ENCODE peak calls at places on chromosome 14, in nine cellular contexts. F is mammary epithelial cell, B is GM23338, M is HL-60, Q is left ventricle myocardium inferior, S is tibial artery, Z is heart right ventricle, I is WERI-Rb-1, U is neural progenitor cell. E is an unnamed sample.
A peak's percentile ranks its signal among the peaks of the same experiment; 100 is the strongest.

GRCh38 chr14:71932229-71932951 is at the start of gene RGS6:
- DNase-seq in F (peak; percentile 70), B (peak; percentile 92), M (no peak), Q (peak; percentile 34), S (no peak), Z (no peak), I (peak; percentile 59), U (peak; percentile 91), E (peak; percentile 78)

GRCh38 chr14:75655235-75655634 is 5.4 kb downstream of the ERG28 start:
- DNase-seq in F (no peak), B (no peak), M (no peak), Q (no peak), S (no peak), Z (no peak), I (no peak), U (no peak), E (no peak)

GRCh38 chr14:39376671-39377403 is 55.4 kb downstream of the FBXO33 start:
- DNase-seq in F (no peak), B (peak; percentile 9), M (no peak), Q (no peak), S (no peak), Z (no peak), I (no peak), U (no peak), E (no peak)

GRCh38 chr14:59481407-59482119 is 2.6 kb downstream of the L3HYPDH start:
- DNase-seq in F (no peak), B (no peak), M (no peak), Q (no peak), S (no peak), Z (no peak), I (no peak), U (no peak), E (no peak)

GRCh38 chr14:87992349-87992719 is 648 bp downstream of the GALC start:
- DNase-seq in F (peak; percentile 2), B (peak; percentile 50), M (no peak), Q (no peak), S (peak; percentile 67), Z (no peak), I (no peak), U (peak; percentile 60), E (no peak)

GRCh38 chr14:75198291-75198933 is 22.0 kb upstream of the TMED10 start:
- DNase-seq in F (no peak), B (no peak), M (no peak), Q (peak; percentile 56), S (peak; percentile 77), Z (peak; percentile 20), I (no peak), U (no peak), E (no peak)

GRCh38 chr14:38627163-38627562 is 371.3 kb upstream of the CLEC14A start:
- DNase-seq in F (no peak), B (no peak), M (no peak), Q (no peak), S (no peak), Z (no peak), I (no peak), U (no peak), E (no peak)

GRCh38 chr14:54814076-54814475 is 88.5 kb downstream of the GCH1 start:
- DNase-seq in F (no peak), B (peak; percentile 73), M (no peak), Q (no peak), S (no peak), Z (no peak), I (peak; percentile 54), U (no peak), E (no peak)

DNA sequence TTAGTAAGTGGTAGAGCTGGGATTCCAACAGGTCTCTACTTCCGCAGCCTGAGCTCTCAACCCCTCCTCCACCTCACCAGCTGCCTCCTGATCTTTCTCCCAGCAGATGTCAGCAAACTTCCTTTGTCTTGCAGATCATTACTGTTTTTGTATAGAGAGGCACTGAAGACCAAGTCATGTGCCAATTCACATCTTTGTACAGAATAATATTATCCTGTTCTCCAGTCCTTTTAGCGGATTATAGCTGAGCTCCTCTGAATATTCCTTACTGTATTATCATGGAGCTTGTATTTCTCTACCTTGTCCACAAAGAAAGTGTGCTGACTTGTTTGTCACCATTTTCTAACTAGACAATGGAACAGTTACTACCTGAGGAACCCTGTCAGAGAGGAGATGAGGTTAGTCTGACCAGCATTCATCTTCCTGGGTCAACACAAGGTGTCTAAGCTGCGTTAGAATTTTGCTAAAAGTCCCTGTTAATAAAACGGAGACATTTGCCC is 142.3 kb upstream of the ARHGAP5 start:
- DNase-seq in F (peak; percentile 76), B (peak; percentile 85), M (no peak), Q (peak; percentile 26), S (no peak), Z (peak; percentile 67), I (peak; percentile 78), U (peak; percentile 69), E (no peak)
- TF ChIP-seq CTCF in F (peak; percentile 86), B (no peak), M (no peak), Q (peak; percentile 73), S (no peak), Z (peak; percentile 58), I (peak; percentile 69), U (peak; percentile 49), E (peak; percentile 22)

DNA sequence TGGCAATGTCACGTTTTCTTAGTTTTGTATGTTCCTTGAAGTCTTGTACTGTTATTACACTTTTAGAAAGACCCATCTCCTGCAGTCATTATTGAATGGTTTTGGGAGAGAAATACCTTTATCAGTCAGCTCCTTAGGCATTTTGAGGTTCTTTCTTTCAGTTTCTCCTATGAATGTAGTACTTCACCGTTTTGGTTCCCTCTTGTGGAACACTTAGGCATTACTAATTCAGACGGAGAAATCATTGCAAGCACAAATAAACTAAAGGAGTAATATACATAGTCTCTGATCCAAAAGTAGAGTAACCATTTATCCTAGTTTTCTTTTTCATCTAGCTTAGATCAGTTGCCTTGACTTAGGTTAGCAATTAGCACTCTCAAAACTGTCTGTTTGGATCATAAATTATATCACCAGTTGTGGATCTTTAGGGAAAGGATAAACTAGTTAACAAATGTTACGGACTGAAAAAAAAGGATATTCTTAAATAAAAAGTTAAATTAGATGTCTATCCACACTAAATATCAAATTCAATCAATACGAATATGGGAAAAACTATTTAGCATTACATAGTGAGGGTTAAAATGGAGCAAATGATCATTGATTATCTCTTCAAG is 1538.3 kb upstream of the SEL1L start:
- DNase-seq in F (peak; percentile 8), B (peak; percentile 73), M (no peak), Q (no peak), S (no peak), Z (no peak), I (no peak), U (peak; percentile 45), E (peak; percentile 17)
- TF ChIP-seq CTCF in F (peak; percentile 42), B (peak; percentile 74), M (no peak), Q (no peak), S (no peak), Z (no peak), I (peak; percentile 22), U (peak; percentile 67), E (peak; percentile 21)

GRCh38 chr14:61346221-61346620 is 24.8 kb downstream of the PRKCH start:
- DNase-seq in F (peak; percentile 50), B (no peak), M (no peak), Q (no peak), S (no peak), Z (no peak), I (no peak), U (no peak), E (no peak)

GRCh38 chr14:61345144-61345482 is 23.7 kb downstream of the PRKCH start:
- DNase-seq in F (no peak), B (no peak), M (no peak), Q (no peak), S (no peak), Z (no peak), I (no peak), U (no peak), E (no peak)

GRCh38 chr14:61347771-61348443 is 26.5 kb downstream of the PRKCH start:
- DNase-seq in F (no peak), B (no peak), M (no peak), Q (no peak), S (no peak), Z (no peak), I (no peak), U (no peak), E (no peak)

GRCh38 chr14:61344437-61345143 is 23.2 kb downstream of the PRKCH start:
- DNase-seq in F (no peak), B (no peak), M (no peak), Q (no peak), S (no peak), Z (no peak), I (no peak), U (no peak), E (no peak)

DNA sequence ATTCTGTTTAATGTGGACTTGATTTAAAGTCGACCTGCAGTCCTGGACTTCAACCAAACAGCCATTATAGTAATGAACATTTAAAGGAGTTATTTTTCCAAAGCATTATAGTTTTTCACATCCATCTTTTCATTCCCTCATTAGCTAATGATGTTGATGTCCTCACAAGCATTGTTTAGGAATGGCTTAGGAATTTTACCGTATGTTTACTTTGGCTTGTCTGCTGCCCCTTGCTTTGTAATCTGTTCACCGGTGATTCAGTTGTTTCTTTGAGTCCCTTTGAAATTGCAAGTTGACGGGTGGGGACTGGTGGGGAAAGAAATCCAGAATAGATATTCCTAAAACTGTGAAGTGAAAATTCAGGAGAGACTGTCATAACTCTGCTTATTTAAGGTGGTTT is 25.4 kb downstream of the PRKCH start:
- DNase-seq in F (no peak), B (no peak), M (no peak), Q (no peak), S (no peak), Z (no peak), I (no peak), U (no peak), E (no peak)
- TF ChIP-seq CTCF in F (no peak), B (no peak), M (no peak), Q (no peak), S (no peak), Z (no peak), I (no peak), U (no peak), E (no peak)

GRCh38 chr14:96203635-96204034 is 1.0 kb upstream of the BDKRB2 start:
- DNase-seq in F (peak; percentile 58), B (no peak), M (no peak), Q (no peak), S (no peak), Z (no peak), I (no peak), U (no peak), E (no peak)
- TF ChIP-seq CTCF in F (no peak), B (no peak), M (no peak), Q (no peak), S (no peak), Z (no peak), I (no peak), U (no peak), E (no peak)

DNA sequence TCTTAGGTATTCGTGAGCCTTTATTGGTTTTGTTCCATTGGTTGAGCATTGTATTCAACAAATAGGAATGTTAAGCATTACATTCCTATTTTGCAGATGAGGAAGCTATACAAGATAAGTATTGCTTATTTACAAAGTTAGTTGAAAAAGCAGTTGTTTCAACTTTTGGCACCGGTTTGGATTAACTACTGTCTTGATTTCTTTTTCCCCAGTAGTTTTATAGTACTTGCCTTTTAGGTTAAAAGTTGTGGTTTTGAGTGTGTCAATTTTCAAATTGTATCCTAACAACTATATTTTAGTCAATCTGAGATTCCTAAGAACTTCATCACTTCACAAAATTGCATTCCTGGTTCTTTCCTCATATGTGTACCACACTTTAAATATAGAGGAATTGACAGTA is 23.8 kb upstream of the MBIP start:
- DNase-seq in F (no peak), B (no peak), M (no peak), Q (no peak), S (no peak), Z (no peak), I (no peak), U (no peak), E (no peak)
- TF ChIP-seq CTCF in F (no peak), B (no peak), M (no peak), Q (no peak), S (no peak), Z (no peak), I (no peak), U (no peak), E (no peak)

E was measured in GM13976.